ENCODE peak calls at places on chromosomes 4 and X, in eight cellular contexts. One of them, this sample, is unnamed.

GRCh38 chrX:123830309-123830708 is 29.5 kb upstream of the XIAP start:
- DNase-seq in progenitor cell of endocrine pancreas: no peak
- DNase-seq in heart left ventricle: no peak
- DNase-seq in cardiac muscle cell: peak; percentile 48
- DNase-seq in neural crest cell: no peak
- DNase-seq in fibroblast of the aortic adventitia: no peak
- DNase-seq in fibroblast of lung: no peak
- DNase-seq in tibial artery: peak; percentile 21
- DNase-seq in this sample: peak; percentile 51

GRCh38 chr4:38128478-38129451 is 168.6 kb downstream of the PTTG2 start:
- DNase-seq in cardiac muscle cell: no peak
- DNase-seq in neural crest cell: no peak
- DNase-seq in tibial artery: no peak
- DNase-seq in progenitor cell of endocrine pancreas: no peak
- DNase-seq in heart left ventricle: no peak
- DNase-seq in fibroblast of lung: peak; percentile 60
- DNase-seq in fibroblast of the aortic adventitia: peak; percentile 89
- DNase-seq in this sample: peak; percentile 66

GRCh38 chr4:5973033-5973432 is 45.2 kb downstream of the C4orf50 start:
- DNase-seq in neural crest cell: no peak
- DNase-seq in fibroblast of the aortic adventitia: no peak
- DNase-seq in tibial artery: peak; percentile 12
- DNase-seq in cardiac muscle cell: no peak
- DNase-seq in fibroblast of lung: no peak
- DNase-seq in progenitor cell of endocrine pancreas: no peak
- DNase-seq in heart left ventricle: no peak
- DNase-seq in this sample: no peak

GRCh38 chr4:10192331-10192730 is 75.7 kb upstream of the WDR1 start:
- DNase-seq in fibroblast of lung: no peak
- DNase-seq in neural crest cell: no peak
- DNase-seq in progenitor cell of endocrine pancreas: no peak
- DNase-seq in fibroblast of the aortic adventitia: no peak
- DNase-seq in heart left ventricle: no peak
- DNase-seq in tibial artery: no peak
- DNase-seq in cardiac muscle cell: no peak
- DNase-seq in this sample: no peak

GRCh38 chrX:149516604-149517003 is 11.5 kb upstream of the IDS start:
- DNase-seq in fibroblast of lung: no peak
- DNase-seq in neural crest cell: no peak
- DNase-seq in heart left ventricle: no peak
- DNase-seq in tibial artery: no peak
- DNase-seq in cardiac muscle cell: no peak
- DNase-seq in fibroblast of the aortic adventitia: no peak
- DNase-seq in progenitor cell of endocrine pancreas: no peak
- DNase-seq in this sample: no peak

GRCh38 chr4:143391895-143392294 is 55.2 kb downstream of the GAB1 start:
- DNase-seq in fibroblast of the aortic adventitia: peak; percentile 87
- DNase-seq in fibroblast of lung: peak; percentile 80
- DNase-seq in heart left ventricle: no peak
- DNase-seq in progenitor cell of endocrine pancreas: no peak
- DNase-seq in tibial artery: no peak
- DNase-seq in cardiac muscle cell: peak; percentile 62
- DNase-seq in neural crest cell: no peak
- DNase-seq in this sample: no peak

GRCh38 chr4:145098675-145099037 is 545 bp downstream of the ABCE1 start:
- DNase-seq in fibroblast of the aortic adventitia: peak; percentile 43
- DNase-seq in progenitor cell of endocrine pancreas: no peak
- DNase-seq in fibroblast of lung: peak; percentile 63
- DNase-seq in heart left ventricle: no peak
- DNase-seq in neural crest cell: no peak
- DNase-seq in cardiac muscle cell: peak; percentile 57
- DNase-seq in tibial artery: peak; percentile 23
- DNase-seq in this sample: peak; percentile 37

GRCh38 chrX:22081475-22082092 is 49.5 kb downstream of the PHEX start:
- DNase-seq in fibroblast of the aortic adventitia: peak; percentile 81
- DNase-seq in tibial artery: peak; percentile 45
- DNase-seq in neural crest cell: peak; percentile 62
- DNase-seq in heart left ventricle: peak; percentile 46
- DNase-seq in cardiac muscle cell: peak; percentile 67
- DNase-seq in progenitor cell of endocrine pancreas: peak; percentile 21
- DNase-seq in fibroblast of lung: peak; percentile 73
- DNase-seq in this sample: peak; percentile 23

GRCh38 chr4:147025042-147025441 is 79.4 kb upstream of the TTC29 start:
- DNase-seq in cardiac muscle cell: no peak
- DNase-seq in progenitor cell of endocrine pancreas: no peak
- DNase-seq in fibroblast of the aortic adventitia: no peak
- DNase-seq in neural crest cell: no peak
- DNase-seq in tibial artery: no peak
- DNase-seq in heart left ventricle: no peak
- DNase-seq in fibroblast of lung: no peak
- DNase-seq in this sample: no peak

DNA sequence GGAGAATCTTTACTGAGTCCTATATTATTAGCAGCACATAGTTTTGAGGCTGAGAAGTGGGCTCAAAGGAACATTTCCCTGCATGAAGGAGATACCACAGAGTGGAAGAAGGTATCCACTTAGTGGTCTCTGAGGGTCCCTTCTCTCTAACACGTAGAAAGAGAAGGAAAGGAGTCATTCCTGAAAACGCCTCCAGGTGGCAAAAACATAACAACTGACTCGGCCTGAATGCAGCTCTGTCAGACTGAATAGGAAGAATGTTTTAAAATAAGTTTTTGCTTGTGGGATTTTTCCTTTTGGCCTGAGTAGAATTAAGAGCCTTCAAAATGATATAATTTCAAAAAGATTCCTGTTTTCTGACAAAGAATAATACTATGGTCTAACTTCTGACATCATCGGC is 23.3 kb downstream of the RPGR start:
- DNase-seq in fibroblast of the aortic adventitia: peak; percentile 22
- DNase-seq in progenitor cell of endocrine pancreas: no peak
- DNase-seq in fibroblast of lung: peak; percentile 19
- DNase-seq in heart left ventricle: no peak
- DNase-seq in neural crest cell: no peak
- DNase-seq in cardiac muscle cell: peak; percentile 46
- DNase-seq in tibial artery: no peak
- DNase-seq in this sample: no peak
- TF ChIP-seq CTCF in fibroblast of the aortic adventitia: peak; percentile 45
- TF ChIP-seq CTCF in progenitor cell of endocrine pancreas: peak; percentile 48
- TF ChIP-seq CTCF in fibroblast of lung: no peak
- TF ChIP-seq CTCF in heart left ventricle: peak; percentile 30
- TF ChIP-seq CTCF in neural crest cell: peak; percentile 45
- TF ChIP-seq CTCF in cardiac muscle cell: peak; percentile 49
- TF ChIP-seq CTCF in tibial artery: no peak
- TF ChIP-seq CTCF in this sample: no peak

GRCh38 chr4:122814426-122814825 is 12.2 kb upstream of the FGF2 start:
- DNase-seq in progenitor cell of endocrine pancreas: no peak
- DNase-seq in fibroblast of lung: no peak
- DNase-seq in cardiac muscle cell: no peak
- DNase-seq in tibial artery: no peak
- DNase-seq in heart left ventricle: no peak
- DNase-seq in neural crest cell: no peak
- DNase-seq in fibroblast of the aortic adventitia: no peak
- DNase-seq in this sample: peak; percentile 47
- TF ChIP-seq CTCF in progenitor cell of endocrine pancreas: no peak
- TF ChIP-seq CTCF in fibroblast of lung: no peak
- TF ChIP-seq CTCF in cardiac muscle cell: no peak
- TF ChIP-seq CTCF in tibial artery: no peak
- TF ChIP-seq CTCF in heart left ventricle: no peak
- TF ChIP-seq CTCF in neural crest cell: no peak
- TF ChIP-seq CTCF in fibroblast of the aortic adventitia: no peak
- TF ChIP-seq CTCF in this sample: no peak

DNA sequence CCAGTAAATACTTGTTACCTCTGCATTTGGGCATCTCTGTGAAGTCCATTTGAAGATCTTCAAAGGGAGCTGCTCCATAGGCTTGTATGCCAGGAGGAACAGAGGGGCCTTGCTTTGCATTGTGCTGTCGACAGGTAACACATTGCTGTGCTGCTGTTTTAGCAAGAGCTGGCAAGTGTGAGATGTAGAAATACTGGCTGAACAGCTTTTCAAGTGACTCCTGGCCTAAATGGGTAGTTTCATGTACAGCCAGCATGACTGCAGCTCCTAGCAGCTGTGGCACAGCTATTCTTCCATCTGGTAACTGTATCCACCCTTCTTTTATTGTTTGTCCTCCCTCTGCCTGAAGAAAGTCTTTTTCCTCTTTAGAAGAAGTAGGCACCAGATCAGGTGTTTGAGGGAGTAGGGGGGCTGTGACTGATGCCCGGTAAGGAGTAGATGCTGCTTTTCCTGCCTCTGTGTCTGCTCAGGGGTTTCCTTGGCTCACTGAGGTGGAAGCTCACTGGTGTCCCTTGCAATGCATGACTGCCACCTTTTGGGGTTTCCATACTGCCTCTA is 965.3 kb downstream of the CCSER1 start:
- DNase-seq in neural crest cell: no peak
- DNase-seq in heart left ventricle: no peak
- DNase-seq in fibroblast of lung: no peak
- DNase-seq in cardiac muscle cell: no peak
- DNase-seq in fibroblast of the aortic adventitia: no peak
- DNase-seq in progenitor cell of endocrine pancreas: no peak
- DNase-seq in tibial artery: no peak
- DNase-seq in this sample: no peak
- TF ChIP-seq CTCF in neural crest cell: no peak
- TF ChIP-seq CTCF in heart left ventricle: no peak
- TF ChIP-seq CTCF in fibroblast of lung: no peak
- TF ChIP-seq CTCF in cardiac muscle cell: no peak
- TF ChIP-seq CTCF in fibroblast of the aortic adventitia: no peak
- TF ChIP-seq CTCF in progenitor cell of endocrine pancreas: no peak
- TF ChIP-seq CTCF in tibial artery: no peak
- TF ChIP-seq CTCF in this sample: no peak

DNA sequence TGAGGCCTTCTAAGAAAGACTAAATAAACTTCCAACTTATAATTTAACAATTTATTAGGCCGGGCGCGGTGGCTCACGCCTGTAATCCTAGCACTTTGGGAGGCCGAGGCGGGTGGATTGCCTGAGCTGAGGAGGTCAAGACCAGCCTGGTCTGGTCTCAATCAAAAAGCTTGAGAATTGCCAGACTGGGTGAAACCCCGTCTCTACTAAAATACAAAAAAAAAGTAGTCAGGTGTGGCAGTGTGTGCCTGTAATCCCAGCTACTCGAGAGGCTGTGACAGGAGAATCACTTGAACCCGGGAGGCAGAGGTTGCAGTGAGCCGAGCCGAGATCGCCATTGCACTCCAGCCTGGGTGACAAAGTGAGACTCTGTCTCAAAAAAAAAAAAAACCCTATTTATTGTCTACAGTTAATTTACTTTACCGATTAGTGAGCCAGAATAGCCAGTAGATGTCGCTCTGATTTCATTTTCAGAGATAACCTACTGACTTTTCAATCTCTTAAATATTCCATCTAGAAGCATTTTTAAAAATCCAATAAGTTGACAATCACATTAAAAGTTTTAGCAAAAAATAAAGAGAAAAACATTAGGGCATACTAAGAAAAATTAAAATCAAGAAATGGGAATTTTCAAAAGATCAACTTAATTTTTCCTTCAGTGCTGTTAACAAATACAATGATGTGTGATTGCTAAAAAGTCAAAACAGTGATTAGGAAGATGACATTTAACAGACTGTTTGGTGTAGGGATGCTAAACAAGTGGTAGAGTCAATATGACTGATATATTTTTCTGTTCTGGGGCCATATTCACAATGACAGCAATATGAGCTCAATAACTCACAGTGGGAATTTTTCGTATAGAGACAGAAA is 4.3 kb upstream of the SHROOM3 start:
- DNase-seq in fibroblast of the aortic adventitia: peak; percentile 80
- DNase-seq in neural crest cell: peak; percentile 23
- DNase-seq in heart left ventricle: no peak
- DNase-seq in cardiac muscle cell: peak; percentile 74
- DNase-seq in fibroblast of lung: peak; percentile 77
- DNase-seq in tibial artery: no peak
- DNase-seq in progenitor cell of endocrine pancreas: no peak
- DNase-seq in this sample: peak; percentile 62
- TF ChIP-seq CTCF in fibroblast of the aortic adventitia: peak; percentile 67
- TF ChIP-seq CTCF in neural crest cell: peak; percentile 91
- TF ChIP-seq CTCF in heart left ventricle: peak; percentile 76
- TF ChIP-seq CTCF in cardiac muscle cell: peak; percentile 59
- TF ChIP-seq CTCF in fibroblast of lung: peak; percentile 42
- TF ChIP-seq CTCF in tibial artery: peak; percentile 60
- TF ChIP-seq CTCF in progenitor cell of endocrine pancreas: peak; percentile 79
- TF ChIP-seq CTCF in this sample: peak; percentile 63

GRCh38 chrX:55011294-55011693 is 11.1 kb downstream of the APEX2 start:
- DNase-seq in heart left ventricle: no peak
- DNase-seq in fibroblast of lung: peak; percentile 5
- DNase-seq in fibroblast of the aortic adventitia: peak; percentile 10
- DNase-seq in progenitor cell of endocrine pancreas: no peak
- DNase-seq in cardiac muscle cell: no peak
- DNase-seq in tibial artery: no peak
- DNase-seq in neural crest cell: no peak
- DNase-seq in this sample: no peak
- TF ChIP-seq CTCF in heart left ventricle: no peak
- TF ChIP-seq CTCF in fibroblast of lung: peak; percentile 30
- TF ChIP-seq CTCF in fibroblast of the aortic adventitia: peak; percentile 51
- TF ChIP-seq CTCF in progenitor cell of endocrine pancreas: peak; percentile 48
- TF ChIP-seq CTCF in cardiac muscle cell: peak; percentile 34
- TF ChIP-seq CTCF in tibial artery: no peak
- TF ChIP-seq CTCF in neural crest cell: peak; percentile 52
- TF ChIP-seq CTCF in this sample: peak; percentile 21

GRCh38 chrX:30948626-30949025 is 59.6 kb upstream of the TAB3 start:
- DNase-seq in fibroblast of lung: no peak
- DNase-seq in progenitor cell of endocrine pancreas: no peak
- DNase-seq in fibroblast of the aortic adventitia: no peak
- DNase-seq in cardiac muscle cell: no peak
- DNase-seq in neural crest cell: no peak
- DNase-seq in heart left ventricle: no peak
- DNase-seq in tibial artery: no peak
- DNase-seq in this sample: no peak

GRCh38 chrX:30951003-30951402 is 61.9 kb upstream of the TAB3 start:
- DNase-seq in fibroblast of the aortic adventitia: no peak
- DNase-seq in fibroblast of lung: no peak
- DNase-seq in cardiac muscle cell: no peak
- DNase-seq in progenitor cell of endocrine pancreas: no peak
- DNase-seq in tibial artery: no peak
- DNase-seq in heart left ventricle: no peak
- DNase-seq in neural crest cell: no peak
- DNase-seq in this sample: no peak

GRCh38 chrX:30943984-30944383 is 54.9 kb upstream of the TAB3 start:
- DNase-seq in heart left ventricle: no peak
- DNase-seq in progenitor cell of endocrine pancreas: no peak
- DNase-seq in tibial artery: no peak
- DNase-seq in cardiac muscle cell: no peak
- DNase-seq in fibroblast of lung: no peak
- DNase-seq in fibroblast of the aortic adventitia: peak; percentile 32
- DNase-seq in neural crest cell: no peak
- DNase-seq in this sample: no peak

GRCh38 chrX:30950391-30950790 is 61.3 kb upstream of the TAB3 start:
- DNase-seq in neural crest cell: no peak
- DNase-seq in progenitor cell of endocrine pancreas: no peak
- DNase-seq in heart left ventricle: no peak
- DNase-seq in fibroblast of the aortic adventitia: no peak
- DNase-seq in cardiac muscle cell: no peak
- DNase-seq in tibial artery: no peak
- DNase-seq in fibroblast of lung: no peak
- DNase-seq in this sample: no peak

GRCh38 chrX:30949554-30949953 is 60.5 kb upstream of the TAB3 start:
- DNase-seq in cardiac muscle cell: no peak
- DNase-seq in fibroblast of lung: no peak
- DNase-seq in progenitor cell of endocrine pancreas: no peak
- DNase-seq in fibroblast of the aortic adventitia: no peak
- DNase-seq in neural crest cell: no peak
- DNase-seq in tibial artery: no peak
- DNase-seq in heart left ventricle: no peak
- DNase-seq in this sample: no peak
- TF ChIP-seq CTCF in cardiac muscle cell: no peak
- TF ChIP-seq CTCF in fibroblast of lung: no peak
- TF ChIP-seq CTCF in progenitor cell of endocrine pancreas: no peak
- TF ChIP-seq CTCF in fibroblast of the aortic adventitia: no peak
- TF ChIP-seq CTCF in neural crest cell: no peak
- TF ChIP-seq CTCF in tibial artery: no peak
- TF ChIP-seq CTCF in heart left ventricle: no peak
- TF ChIP-seq CTCF in this sample: no peak

This sample was measured in GM13977.